ENCODE peak calls at places on chromosome 12, in five cellular contexts. E, X, L, D and G are unnamed samples.

GRCh38 chr12:31318870-31319269 is 7.1 kb downstream of the SINHCAF start:
- DNase-seq in E (no peak), X (no peak), L (no peak), D (no peak), G (no peak)

GRCh38 chr12:9064201-9064814 is 51.4 kb downstream of the A2M start:
- DNase-seq in E (peak), X (peak), L (no peak), D (peak), G (no peak)

GRCh38 chr12:14892726-14893442 is 7.2 kb upstream of the MGP start:
- DNase-seq in E (peak), X (no peak), L (peak), D (peak), G (no peak)

GRCh38 chr12:93000026-93000425 is 70.9 kb upstream of the EEA1 start:
- DNase-seq in E (no peak), X (no peak), L (no peak), D (no peak), G (no peak)

GRCh38 chr12:45416161-45416560 is 200.3 kb downstream of the ANO6 start:
- DNase-seq in E (no peak), X (no peak), L (no peak), D (no peak), G (no peak)

GRCh38 chr12:6277982-6278438 is 32.5 kb upstream of the PLEKHG6 start:
- DNase-seq in E (peak), X (no peak), L (no peak), D (no peak), G (no peak)

GRCh38 chr12:70400124-70400523 is 34.0 kb downstream of the KCNMB4 start:
- DNase-seq in E (no peak), X (no peak), L (no peak), D (no peak), G (no peak)

GRCh38 chr12:113071427-113072112 is 15.0 kb downstream of the DTX1 start:
- DNase-seq in E (peak), X (no peak), L (no peak), D (no peak), G (no peak)

GRCh38 chr12:77751939-77752338 is 78.8 kb upstream of the NAV3 start:
- DNase-seq in E (no peak), X (no peak), L (no peak), D (no peak), G (no peak)

GRCh38 chr12:131122631-131123030 is 168.9 kb downstream of the ADGRD1 start:
- DNase-seq in E (no peak), X (no peak), L (no peak), D (peak), G (no peak)

GRCh38 chr12:90290980-90291975 is 582.6 kb upstream of the ATP2B1 start:
- DNase-seq in E (peak), X (no peak), L (no peak), D (no peak), G (no peak)

GRCh38 chr12:18752947-18753346 is 15.0 kb downstream of the CAPZA3 start:
- DNase-seq in E (no peak), X (no peak), L (no peak), D (no peak), G (no peak)

GRCh38 chr12:73798523-73798922 is 739.1 kb upstream of the ATXN7L3B start:
- DNase-seq in E (no peak), X (no peak), L (no peak), D (no peak), G (no peak)

GRCh38 chr12:100668939-100669536 is 95.6 kb downstream of the GAS2L3 start:
- DNase-seq in E (peak), X (peak), L (peak), D (no peak), G (peak)

GRCh38 chr12:107779077-107779840 is 4.8 kb downstream of the ASCL4 start:
- DNase-seq in E (no peak), X (no peak), L (no peak), D (no peak), G (no peak)

GRCh38 chr12:43964022-43964421 is 128.1 kb downstream of the TMEM117 start:
- DNase-seq in E (no peak), X (no peak), L (no peak), D (no peak), G (no peak)

GRCh38 chr12:109738878-109739665 is 25.4 kb downstream of the FAM222A start:
- DNase-seq in E (no peak), X (no peak), L (peak), D (peak), G (no peak)

GRCh38 chr12:124143726-124144125 is 151.2 kb upstream of the RFLNA start:
- DNase-seq in E (no peak), X (no peak), L (no peak), D (no peak), G (no peak)

GRCh38 chr12:13197526-13198141 is 1.1 kb downstream of the EMP1 start:
- DNase-seq in E (peak), X (no peak), L (no peak), D (peak), G (no peak)

GRCh38 chr12:11648514-11649412 is 711 bp upstream of the ETV6 start:
- DNase-seq in E (peak), X (peak), L (peak), D (peak), G (peak)

GRCh38 chr12:630656-631632 is 32.3 kb downstream of the NINJ2 start:
- DNase-seq in E (peak), X (peak), L (no peak), D (peak), G (no peak)

GRCh38 chr12:3190101-3190500 is 112.9 kb downstream of the TSPAN9 start:
- DNase-seq in E (no peak), X (no peak), L (no peak), D (no peak), G (peak)

GRCh38 chr12:26378721-26379120 is 183.3 kb downstream of the SSPN start:
- DNase-seq in E (peak), X (no peak), L (no peak), D (no peak), G (no peak)

GRCh38 chr12:120399531-120399930 is 30.6 kb upstream of the MSI1 start:
- DNase-seq in E (no peak), X (no peak), L (no peak), D (no peak), G (no peak)

GRCh38 chr12:57226588-57227314 is 2.8 kb upstream of the SHMT2 start:
- DNase-seq in E (no peak), X (no peak), L (no peak), D (no peak), G (no peak)

GRCh38 chr12:89949457-89950195 is 241.0 kb upstream of the ATP2B1 start:
- DNase-seq in E (no peak), X (no peak), L (no peak), D (no peak), G (no peak)

GRCh38 chr12:9660046-9660445 is 9.5 kb upstream of the CLEC2D start:
- DNase-seq in E (no peak), X (no peak), L (no peak), D (no peak), G (no peak)

GRCh38 chr12:132761032-132761910 is at the start of gene ANKLE2:
- DNase-seq in E (peak), X (peak), L (peak), D (peak), G (no peak)